ENCODE peak calls at places on chromosome 5, in eight cellular contexts. N, E, K, H, R, T, S and A are unnamed samples.

GRCh38 chr5:172886974-172887491 is 53.0 kb downstream of the ERGIC1 start:
- DNase-seq in K (peak; percentile 65), T (no peak), R (no peak), S (peak; percentile 53), E (peak; percentile 99), H (peak; percentile 94), N (peak; percentile 88), A (peak; percentile 86)

GRCh38 chr5:72477644-72478043 is 29.6 kb downstream of the ZNF366 start:
- DNase-seq in N (no peak), E (no peak), T (no peak), K (peak; percentile 20), R (no peak), S (no peak), H (no peak), A (no peak)

GRCh38 chr5:999724-1000123 is 8.9 kb upstream of the NKD2 start:
- DNase-seq in S (no peak), R (no peak), N (no peak), T (no peak), K (no peak), H (peak; percentile 40), E (no peak), A (no peak)

GRCh38 chr5:59542841-59543825 is 350.4 kb downstream of the PDE4D start:
- DNase-seq in K (peak; percentile 88), T (peak; percentile 68), E (peak; percentile 69), N (no peak), R (no peak), S (peak; percentile 39), H (peak; percentile 77), A (no peak)

GRCh38 chr5:76622973-76623596 is at the start of gene F2RL2:
- DNase-seq in E (peak; percentile 80), K (peak; percentile 91), N (peak; percentile 90), R (no peak), T (no peak), S (no peak), H (peak; percentile 69), A (peak; percentile 93)

GRCh38 chr5:100790951-100791350 is 112.1 kb downstream of the ST8SIA4 start:
- DNase-seq in H (no peak), R (no peak), S (no peak), N (no peak), T (no peak), E (no peak), K (no peak), A (no peak)

GRCh38 chr5:5025774-5026406 is 114.2 kb upstream of the ADAMTS16 start:
- DNase-seq in R (no peak), T (peak; percentile 90), E (no peak), K (no peak), H (no peak), N (peak; percentile 51), S (no peak), A (peak; percentile 24)

GRCh38 chr5:178385472-178385853 is 152.9 kb upstream of the PHYKPL start:
- DNase-seq in E (no peak), S (no peak), T (no peak), R (peak; percentile 10), K (peak; percentile 9), H (peak; percentile 28), N (no peak), A (no peak)

GRCh38 chr5:59583810-59584562 is 309.5 kb downstream of the PDE4D start:
- DNase-seq in E (no peak), T (peak; percentile 75), N (no peak), R (no peak), H (peak; percentile 63), S (peak; percentile 36), K (no peak), A (no peak)

GRCh38 chr5:127928053-127928452 is 155.5 kb upstream of the SLC12A2 start:
- DNase-seq in N (no peak), S (peak; percentile 27), K (no peak), R (no peak), E (no peak), T (no peak), H (no peak), A (no peak)

GRCh38 chr5:65327582-65327981 is 154.1 kb downstream of the ADAMTS6 start:
- DNase-seq in E (peak; percentile 85), K (peak; percentile 89), H (no peak), R (no peak), T (no peak), S (no peak), N (peak; percentile 34), A (peak; percentile 41)

GRCh38 chr5:93069276-93069675 is 511.7 kb downstream of the NR2F1-AS1 start:
- DNase-seq in E (no peak), K (no peak), T (no peak), S (no peak), R (no peak), N (no peak), H (no peak), A (no peak)

GRCh38 chr5:153400931-153401330 is 89.5 kb upstream of the GRIA1 start:
- DNase-seq in K (no peak), R (no peak), S (no peak), N (peak; percentile 33), T (no peak), H (no peak), E (no peak), A (peak; percentile 5)

GRCh38 chr5:54608423-54609085 is 91.0 kb downstream of the SNX18 start:
- DNase-seq in R (no peak), S (no peak), N (no peak), K (no peak), E (peak; percentile 36), T (no peak), H (no peak), A (no peak)

GRCh38 chr5:56673171-56673570 is 142.2 kb upstream of the MAP3K1 start:
- DNase-seq in T (no peak), S (no peak), E (no peak), N (no peak), H (no peak), K (no peak), R (no peak), A (no peak)